ENCODE peak calls at places on chromosomes 12 and 14, in seven cellular contexts. F, H, B, W, T, L and Q are unnamed samples.
A peak's percentile ranks its signal among the peaks of the same experiment; 100 is the strongest.

GRCh38 chr12:62800707-62801400 is 134.1 kb downstream of the PPM1H start:
- DNase-seq in W (no peak), H (no peak), L (no peak), B (no peak), F (no peak), T (no peak), Q (no peak)

GRCh38 chr12:47411961-47412360 is 293.9 kb downstream of the RPAP3 start:
- DNase-seq in L (no peak), H (no peak), F (no peak), T (no peak), B (no peak), W (no peak), Q (no peak)

GRCh38 chr12:47729233-47729632 is 3.9 kb upstream of the ENDOU start:
- DNase-seq in B (no peak), W (no peak), F (no peak), T (no peak), L (no peak), H (no peak), Q (no peak)

GRCh38 chr12:2825133-2825532 is 9.7 kb downstream of the NRIP2 start:
- DNase-seq in H (no peak), T (no peak), L (no peak), W (no peak), F (no peak), B (no peak), Q (no peak)

GRCh38 chr12:51520576-51521325 is 70.3 kb upstream of the SCN8A start:
- DNase-seq in F (no peak), B (no peak), T (no peak), H (no peak), W (no peak), L (no peak), Q (no peak)

GRCh38 chr14:21058903-21059302 is 1.3 kb downstream of the RNASE8 start:
- DNase-seq in B (no peak), H (no peak), F (no peak), L (no peak), T (no peak), W (no peak), Q (no peak)

GRCh38 chr12:9049520-9050133 is 60.3 kb downstream of the KLRG1 start:
- DNase-seq in L (peak; percentile 57), T (no peak), B (no peak), F (no peak), W (no peak), H (no peak), Q (no peak)

GRCh38 chr14:104843442-104844305 is 21.4 kb upstream of the CEP170B start:
- DNase-seq in H (no peak), W (no peak), B (no peak), F (no peak), L (no peak), T (peak; percentile 65), Q (peak; percentile 79)

GRCh38 chr12:127629066-127629820 is 637.7 kb upstream of the TMEM132C start:
- DNase-seq in L (no peak), T (no peak), H (no peak), W (no peak), F (no peak), B (no peak), Q (no peak)

GRCh38 chr12:111868676-111869588 is 26.9 kb downstream of the MAPKAPK5 start:
- DNase-seq in B (no peak), W (no peak), F (no peak), H (no peak), T (no peak), L (no peak), Q (no peak)

GRCh38 chr14:74950795-74951442 is 4.5 kb downstream of the PGF start:
- DNase-seq in T (no peak), H (no peak), W (peak; percentile 36), B (no peak), L (no peak), F (no peak), Q (no peak)

GRCh38 chr14:21476526-21476924 is 234 bp downstream of the RAB2B start:
- DNase-seq in W (peak; percentile 93), F (peak; percentile 97), H (no peak), L (no peak), T (peak; percentile 93), B (peak; percentile 92), Q (peak; percentile 97)

GRCh38 chr14:68784995-68785816 is 7.7 kb downstream of the ZFP36L1 start:
- DNase-seq in H (peak; percentile 7), B (peak; percentile 62), W (peak; percentile 27), L (peak; percentile 87), T (peak; percentile 74), F (peak; percentile 87), Q (no peak)

GRCh38 chr12:84070311-84070710 is 842.3 kb downstream of the SLC6A15 start:
- DNase-seq in W (no peak), L (no peak), H (no peak), B (no peak), F (no peak), T (peak; percentile 86), Q (no peak)

GRCh38 chr14:36070056-36071043 is 106.2 kb downstream of the PTCSC3 start:
- DNase-seq in L (peak; percentile 82), W (peak; percentile 75), T (no peak), H (peak; percentile 20), F (no peak), B (no peak), Q (peak; percentile 36)

GRCh38 chr12:79688376-79689040 is 2.3 kb downstream of the PAWR start:
- DNase-seq in L (no peak), T (no peak), B (no peak), F (no peak), W (no peak), H (no peak), Q (no peak)

GRCh38 chr12:57583008-57583831 is 7.8 kb upstream of the PIP4K2C start:
- DNase-seq in L (peak; percentile 90), F (no peak), H (peak; percentile 90), W (peak; percentile 59), B (peak; percentile 43), T (peak; percentile 86), Q (no peak)

GRCh38 chr12:67482751-67483661 is 165.5 kb upstream of the DYRK2 start:
- DNase-seq in F (no peak), L (no peak), T (peak; percentile 91), B (no peak), H (peak; percentile 69), W (peak; percentile 71), Q (peak; percentile 73)

GRCh38 chr14:99441918-99442317 is 38.7 kb downstream of the SETD3 start:
- DNase-seq in L (no peak), W (no peak), H (no peak), F (no peak), T (no peak), B (no peak), Q (no peak)

GRCh38 chr14:59251811-59252771 is 63.6 kb downstream of the DAAM1 start:
- DNase-seq in T (no peak), H (no peak), B (no peak), L (no peak), W (no peak), F (no peak), Q (no peak)

GRCh38 chr12:121812921-121813896 is 9.4 kb downstream of the SETD1B start:
- DNase-seq in L (no peak), T (peak; percentile 67), H (peak; percentile 21), B (peak; percentile 39), W (peak; percentile 69), F (no peak), Q (peak; percentile 79)

GRCh38 chr12:49336645-49337584 is at the start of gene C1QL4:
- DNase-seq in F (peak; percentile 93), L (peak; percentile 75), T (peak; percentile 85), B (peak; percentile 89), H (peak; percentile 87), W (peak; percentile 85), Q (peak; percentile 82)

GRCh38 chr14:104475256-104475655 is 104.3 kb upstream of the C14orf180 start:
- DNase-seq in W (no peak), H (no peak), B (no peak), T (no peak), L (no peak), F (peak; percentile 80), Q (no peak)

GRCh38 chr12:49138587-49138986 is 7.4 kb upstream of the TUBA1B start:
- DNase-seq in T (no peak), B (no peak), H (no peak), F (no peak), W (no peak), L (peak; percentile 37), Q (no peak)

GRCh38 chr12:5102261-5102789 is 58.6 kb downstream of the KCNA5 start:
- DNase-seq in T (no peak), F (no peak), L (no peak), H (no peak), B (no peak), W (no peak), Q (no peak)

GRCh38 chr12:7872565-7873304 is at the start of gene SLC2A14:
- DNase-seq in T (no peak), W (no peak), H (no peak), L (no peak), B (no peak), F (no peak), Q (no peak)

GRCh38 chr12:30794591-30795409 is 40.0 kb upstream of the CAPRIN2 start:
- DNase-seq in H (no peak), W (no peak), L (peak; percentile 92), T (no peak), B (no peak), F (no peak), Q (no peak)

GRCh38 chr14:99839696-99840095 is 46.5 kb downstream of the EML1 start:
- DNase-seq in B (no peak), H (no peak), F (no peak), W (no peak), T (no peak), L (no peak), Q (no peak)

GRCh38 chr14:67158559-67158958 is 30.7 kb upstream of the GARIN2 start:
- DNase-seq in H (no peak), T (no peak), B (no peak), W (no peak), L (no peak), F (no peak), Q (no peak)

GRCh38 chr14:103002578-103003350 is 54.6 kb downstream of the CDC42BPB start:
- DNase-seq in L (peak; percentile 27), F (no peak), W (no peak), B (no peak), H (no peak), T (no peak), Q (no peak)
- TF ChIP-seq CTCF in L (no peak), F (no peak), W (no peak), B (no peak), H (no peak), T (no peak), Q (no peak)

DNA sequence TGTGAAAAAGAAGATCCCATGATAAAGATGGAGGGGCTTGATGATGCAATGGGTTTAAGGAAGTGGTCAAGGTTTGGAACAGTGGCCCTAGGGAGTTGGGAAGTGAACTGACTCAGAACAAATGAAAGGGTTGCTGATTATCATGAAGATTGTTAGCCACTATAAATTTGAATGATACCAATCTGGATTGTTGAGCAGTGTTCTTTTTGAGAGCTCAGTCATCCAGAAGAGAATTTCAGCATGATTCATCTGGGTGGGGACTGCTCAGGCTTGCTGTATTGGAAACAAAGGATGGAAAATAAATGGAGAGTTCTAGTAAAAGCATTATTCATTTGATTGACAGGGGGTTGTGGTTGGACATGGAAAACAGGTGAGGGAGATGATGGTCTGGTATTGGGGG is 11.5 kb downstream of the TMEM117 start:
- DNase-seq in F (no peak), B (no peak), H (no peak), T (no peak), L (peak; percentile 41), W (no peak), Q (no peak)
- TF ChIP-seq EP300 in F (no peak), B (no peak), H (no peak), T (no peak), L (no peak), W (no peak), Q (no peak)

GRCh38 chr14:76236172-76237130 is 84.7 kb downstream of the GPATCH2L start:
- DNase-seq in B (no peak), F (no peak), L (no peak), W (no peak), T (no peak), H (no peak), Q (no peak)
- TF ChIP-seq POLR2A in B (no peak), F (no peak), L (no peak), W (no peak), T (no peak), H (no peak), Q (no peak)

GRCh38 chr12:53225635-53226424 is 6.2 kb downstream of the RARG start:
- DNase-seq in T (no peak), W (no peak), B (peak; percentile 6), L (no peak), F (no peak), H (no peak), Q (no peak)
- TF ChIP-seq CTCF in T (no peak), W (no peak), B (no peak), L (no peak), F (no peak), H (no peak), Q (no peak)